ENCODE peak calls at places on chromosomes 3 and 15, in ten cellular contexts. Y, B, P, V, G, Z, F, L, Q and W are unnamed samples.

GRCh38 chr15:60720084-60720483 is 241.1 kb upstream of the ICE2 start:
- DNase-seq in B (no peak), F (no peak), G (no peak), L (no peak), Q (no peak), Z (no peak), V (no peak), Y (no peak), P (no peak), W (no peak)

GRCh38 chr15:32786906-32787305 is 69.1 kb downstream of the GREM1 start:
- DNase-seq in B (no peak), Q (no peak), F (no peak), L (no peak), P (no peak), Y (no peak), Z (peak; percentile 28), V (no peak), G (no peak), W (no peak)

GRCh38 chr3:83890763-83891135 is 1068.0 kb upstream of the CADM2 start:
- DNase-seq in Y (no peak), G (peak; percentile 5), F (peak; percentile 44), Z (peak; percentile 73), B (no peak), L (no peak), Q (no peak), P (no peak), V (no peak), W (no peak)

GRCh38 chr3:194304186-194304917 is 46.8 kb downstream of the CPN2 start:
- DNase-seq in Y (no peak), Z (no peak), L (no peak), F (no peak), P (no peak), Q (no peak), B (no peak), G (no peak), V (no peak), W (no peak)

GRCh38 chr3:24272875-24273274 is 221.8 kb downstream of the THRB start:
- DNase-seq in P (no peak), B (no peak), G (peak; percentile 38), Q (no peak), Z (no peak), V (no peak), F (peak; percentile 87), L (no peak), Y (no peak), W (no peak)

GRCh38 chr3:48623851-48624547 is 2.4 kb upstream of the TMEM89 start:
- DNase-seq in F (no peak), Y (no peak), G (no peak), B (no peak), P (no peak), V (no peak), Q (no peak), Z (no peak), L (no peak), W (no peak)

GRCh38 chr3:53101956-53102355 is 28.3 kb downstream of the RFT1 start:
- DNase-seq in Q (no peak), P (no peak), Y (no peak), L (no peak), G (no peak), F (no peak), V (no peak), B (no peak), Z (no peak), W (no peak)

GRCh38 chr3:186057594-186057993 is 51.3 kb downstream of the ETV5 start:
- DNase-seq in Z (peak; percentile 94), Y (no peak), V (no peak), G (peak; percentile 91), B (no peak), L (no peak), P (peak; percentile 62), F (peak; percentile 34), Q (peak; percentile 5), W (no peak)

GRCh38 chr15:52331490-52332240 is 36.1 kb upstream of the MYO5C start:
- DNase-seq in P (peak; percentile 38), L (peak; percentile 10), Q (peak; percentile 30), V (no peak), Y (no peak), G (peak; percentile 68), Z (peak; percentile 80), F (peak; percentile 92), B (no peak), W (no peak)

GRCh38 chr15:92997821-92998220 is 91.2 kb downstream of the RGMA start:
- DNase-seq in F (no peak), Z (no peak), B (no peak), G (no peak), Y (no peak), Q (no peak), P (no peak), L (no peak), V (no peak), W (no peak)

GRCh38 chr3:126731044-126731443 is 27.0 kb downstream of the CHCHD6 start:
- DNase-seq in G (no peak), P (no peak), B (no peak), Z (no peak), V (no peak), Y (no peak), L (no peak), Q (no peak), F (no peak), W (no peak)

DNA sequence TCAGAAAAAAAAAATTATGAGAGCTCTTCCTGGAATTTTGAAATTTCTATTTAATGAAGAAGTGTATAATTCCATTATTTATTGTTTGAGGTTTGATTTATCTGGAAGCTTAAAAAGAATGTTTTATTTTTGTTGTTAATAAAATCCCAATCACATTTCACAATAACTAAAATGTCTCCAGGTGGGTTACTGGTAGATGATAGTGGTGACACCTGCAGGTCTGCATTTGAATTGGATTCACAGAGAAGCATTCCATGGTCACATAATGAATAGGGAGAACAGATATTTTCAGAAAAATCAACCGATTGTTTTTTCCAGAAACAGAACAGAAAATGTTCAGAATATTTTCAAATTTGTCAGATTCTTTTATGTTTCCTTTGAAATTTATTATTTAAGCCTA is 48.3 kb downstream of the ASB7 start:
- DNase-seq in L (no peak), Y (no peak), Z (no peak), Q (no peak), G (no peak), F (peak; percentile 46), P (no peak), V (no peak), B (no peak), W (no peak)
- TF ChIP-seq CTCF in L (peak; percentile 61), Y (no peak), Z (no peak), Q (no peak), G (no peak), F (peak; percentile 59), P (peak; percentile 10), V (peak; percentile 29), B (no peak), W (no peak)

DNA sequence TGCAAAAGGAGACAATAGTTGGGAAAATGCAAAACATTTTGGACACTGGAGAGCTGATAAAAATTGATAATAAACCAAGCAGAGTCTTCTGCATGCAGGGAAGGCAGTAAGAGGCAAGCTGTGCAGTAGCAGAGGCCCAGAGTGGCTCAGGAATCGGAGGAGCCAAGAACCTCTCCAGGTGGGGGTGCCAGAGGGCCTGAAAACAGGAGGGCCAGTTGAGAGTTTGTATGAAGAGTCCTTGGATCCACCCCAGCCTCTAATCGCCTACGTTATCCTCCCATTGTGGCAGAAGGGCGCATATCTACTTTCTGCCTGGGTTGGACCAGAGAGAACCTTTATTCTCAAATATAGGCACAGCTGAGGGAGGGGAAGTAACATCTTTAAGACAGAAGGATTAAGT is 48.9 kb upstream of the RBP1 start:
- DNase-seq in Z (peak; percentile 44), F (peak; percentile 31), Q (peak; percentile 71), P (no peak), Y (no peak), G (no peak), V (no peak), B (peak; percentile 25), L (peak; percentile 6), W (no peak)
- TF ChIP-seq CTCF in Z (peak; percentile 57), F (peak; percentile 38), Q (peak; percentile 36), P (peak; percentile 56), Y (no peak), G (no peak), V (no peak), B (peak; percentile 50), L (peak; percentile 26), W (no peak)

DNA sequence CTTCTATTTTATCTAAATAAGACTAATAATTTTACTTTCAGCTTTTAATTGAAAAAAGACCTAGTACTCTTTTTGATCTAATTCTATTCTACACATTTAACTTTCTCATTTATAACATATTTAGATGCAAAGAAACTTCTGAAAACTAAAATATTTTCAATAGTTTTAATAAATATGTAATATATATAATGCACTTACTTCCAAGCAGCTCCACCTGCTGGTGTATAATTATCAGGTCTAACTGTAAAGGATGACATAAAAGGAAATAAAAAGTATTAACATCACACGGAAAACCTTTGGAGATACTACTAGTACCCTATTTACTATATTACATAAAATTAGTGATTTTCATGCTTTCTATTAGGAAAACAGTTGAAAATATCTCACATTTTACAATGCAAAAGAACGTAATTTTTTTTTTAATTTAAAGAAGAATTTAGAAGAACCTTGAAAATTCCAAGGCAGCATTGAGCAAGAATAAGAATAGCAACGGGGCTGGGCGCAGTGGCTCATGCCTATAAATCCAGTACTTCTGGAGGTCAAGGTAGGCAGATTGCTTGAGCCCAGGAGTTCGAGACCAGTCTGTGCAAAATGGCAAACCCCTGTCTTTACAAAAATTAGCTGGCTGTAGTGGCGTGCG is 10.2 kb downstream of the PLSCR5 start:
- DNase-seq in G (peak; percentile 37), Z (peak; percentile 65), P (no peak), B (no peak), V (no peak), Q (no peak), Y (no peak), F (peak; percentile 53), L (peak; percentile 16), W (no peak)
- TF ChIP-seq CTCF in G (peak; percentile 44), Z (no peak), P (peak; percentile 34), B (peak; percentile 44), V (peak; percentile 51), Q (peak; percentile 31), Y (peak; percentile 18), F (peak; percentile 52), L (peak; percentile 30), W (no peak)

GRCh38 chr3:173538410-173538809 is 140.9 kb downstream of the NLGN1 start:
- DNase-seq in Y (no peak), B (no peak), Q (no peak), Z (no peak), P (no peak), V (no peak), L (no peak), G (no peak), F (no peak), W (no peak)
- TF ChIP-seq CTCF in Y (no peak), B (no peak), Q (no peak), Z (no peak), P (peak; percentile 36), V (no peak), L (peak; percentile 41), G (peak; percentile 11), F (peak; percentile 27), W (no peak)